ENCODE peak calls at places on chromosomes 12 and 14, in seven cellular contexts. H is effector memory CD4-positive, alpha-beta T cell; W is NCI-H1092 treated with DMSO at 0.1 percent for 48 hours; E is T-helper 2 cell; C is lower leg skin; O is mesothelial cell of epicardium; Z is AG09309. T is an unnamed sample.

GRCh38 chr14:46344327-46344937 is 307.1 kb downstream of the RPL10L start:
- DNase-seq in H (no peak), W (peak; percentile 25), E (no peak), C (no peak), O (no peak), Z (no peak), T (peak; percentile 13)

GRCh38 chr12:131948166-131948712 is 1.5 kb upstream of the EP400 start:
- DNase-seq in H (no peak), W (no peak), E (no peak), C (peak; percentile 40), O (no peak), Z (no peak), T (no peak)

GRCh38 chr14:93036652-93037341 is 78.9 kb downstream of the ITPK1 start:
- DNase-seq in H (no peak), W (no peak), E (no peak), C (no peak), O (no peak), Z (no peak), T (no peak)

GRCh38 chr14:101478096-101478495 is 83.2 kb upstream of the DIO3 start:
- DNase-seq in H (no peak), W (no peak), E (no peak), C (peak; percentile 79), O (no peak), Z (no peak), T (no peak)

GRCh38 chr12:90043264-90043663 is 334.6 kb upstream of the ATP2B1 start:
- DNase-seq in H (no peak), W (no peak), E (no peak), C (no peak), O (no peak), Z (no peak), T (no peak)

GRCh38 chr12:119864591-119864990 is 12.5 kb downstream of the CIT start:
- DNase-seq in H (no peak), W (no peak), E (no peak), C (no peak), O (no peak), Z (no peak), T (no peak)

GRCh38 chr14:54374117-54374884 is 22.5 kb upstream of the CDKN3 start:
- DNase-seq in H (no peak), W (no peak), E (no peak), C (no peak), O (no peak), Z (no peak), T (no peak)

GRCh38 chr12:67269632-67270578 is 747 bp downstream of the CAND1 start:
- DNase-seq in H (peak; percentile 19), W (peak; percentile 59), E (peak; percentile 45), C (peak; percentile 91), O (no peak), Z (no peak), T (peak; percentile 66)

GRCh38 chr12:26187429-26187828 is 7.9 kb upstream of the SSPN start:
- DNase-seq in H (no peak), W (no peak), E (no peak), C (no peak), O (no peak), Z (no peak), T (no peak)

GRCh38 chr12:120971299-120972180 is 6.8 kb upstream of the HNF1A start:
- DNase-seq in H (no peak), W (no peak), E (no peak), C (no peak), O (no peak), Z (peak; percentile 25), T (peak; percentile 46)

GRCh38 chr12:19177754-19178153 is 48.2 kb downstream of the PLEKHA5 start:
- DNase-seq in H (no peak), W (no peak), E (no peak), C (no peak), O (no peak), Z (no peak), T (no peak)

GRCh38 chr14:88841741-88842140 is 17.3 kb downstream of the TTC8 start:
- DNase-seq in H (no peak), W (no peak), E (no peak), C (no peak), O (no peak), Z (no peak), T (no peak)

GRCh38 chr14:52124791-52125661 is 56.2 kb upstream of the NID2 start:
- DNase-seq in H (no peak), W (no peak), E (no peak), C (no peak), O (no peak), Z (peak; percentile 74), T (no peak)

GRCh38 chr14:58899317-58899713 is 261.6 kb downstream of the DACT1 start:
- DNase-seq in H (no peak), W (no peak), E (no peak), C (no peak), O (no peak), Z (peak; percentile 72), T (no peak)

GRCh38 chr12:124456652-124457152 is 110.7 kb downstream of the NCOR2 start:
- DNase-seq in H (peak; percentile 52), W (no peak), E (peak; percentile 31), C (no peak), O (no peak), Z (no peak), T (no peak)

GRCh38 chr14:99566009-99566389 is 38.0 kb downstream of the CCDC85C start:
- DNase-seq in H (no peak), W (peak; percentile 44), E (no peak), C (no peak), O (no peak), Z (no peak), T (no peak)

GRCh38 chr12:57864382-57864781 is 17.9 kb upstream of the CTDSP2 start:
- DNase-seq in H (no peak), W (no peak), E (no peak), C (no peak), O (no peak), Z (no peak), T (no peak)

GRCh38 chr12:73186272-73186671 is 914.1 kb downstream of the TRHDE start:
- DNase-seq in H (no peak), W (no peak), E (no peak), C (no peak), O (no peak), Z (no peak), T (no peak)

GRCh38 chr12:94898388-94898787 is 105.1 kb downstream of the NDUFA12 start:
- DNase-seq in H (no peak), W (no peak), E (no peak), C (no peak), O (no peak), Z (no peak), T (no peak)

GRCh38 chr12:89280833-89281533 is 71.3 kb downstream of the DUSP6 start:
- DNase-seq in H (no peak), W (no peak), E (no peak), C (no peak), O (no peak), Z (no peak), T (peak; percentile 6)

GRCh38 chr14:33790996-33791395 is 159.9 kb downstream of the EGLN3 start:
- DNase-seq in H (no peak), W (no peak), E (no peak), C (no peak), O (no peak), Z (no peak), T (no peak)

GRCh38 chr12:70645494-70646317 is 8.5 kb upstream of the PTPRB start:
- DNase-seq in H (no peak), W (no peak), E (no peak), C (peak; percentile 88), O (no peak), Z (peak; percentile 89), T (no peak)